ENCODE peak calls at places on chromosomes 5 and 9, in six cellular contexts. F is H9; V is NCI-H345; O is stimulated activated CD8-positive, alpha-beta memory T cell treated with anti-CD3 and anti-CD28 coated beads, Interleukin-2, amount 100 ng/mL, for 1 hour; L is islet precursor cell; D is AG10803. C is an unnamed sample.

GRCh38 chr5:133147815-133148634 is 96.2 kb downstream of the HSPA4 start:
- DNase-seq in D (no peak), V (no peak), L (peak; percentile 37), O (no peak), F (no peak), C (no peak)

GRCh38 chr5:148666353-148666752 is 12.0 kb upstream of the HTR4 start:
- DNase-seq in O (no peak), D (no peak), L (no peak), F (no peak), V (no peak), C (peak; percentile 10)

GRCh38 chr5:126098330-126099017 is 324.7 kb upstream of the GRAMD2B start:
- DNase-seq in V (no peak), L (no peak), D (peak; percentile 13), F (no peak), O (no peak), C (peak; percentile 86)

GRCh38 chr5:62112689-62113220 is 193.3 kb upstream of the KIF2A start:
- DNase-seq in D (peak; percentile 36), F (no peak), V (no peak), L (no peak), O (no peak), C (peak; percentile 55)

GRCh38 chr5:140340605-140341004 is 5.8 kb downstream of the HBEGF start:
- DNase-seq in V (no peak), F (no peak), O (no peak), L (no peak), D (no peak), C (no peak)

GRCh38 chr5:108858959-108859358 is 111.3 kb downstream of the FER start:
- DNase-seq in F (no peak), V (no peak), L (no peak), O (no peak), D (peak; percentile 18), C (peak; percentile 66)

GRCh38 chr9:37034938-37035471 is 937 bp upstream of the PAX5 start:
- DNase-seq in D (no peak), L (peak; percentile 61), F (peak; percentile 58), O (no peak), V (peak; percentile 41), C (no peak)

GRCh38 chr9:134968011-134968822 is 50.5 kb upstream of the FCN1 start:
- DNase-seq in F (no peak), D (no peak), V (no peak), L (no peak), O (no peak), C (no peak)

GRCh38 chr5:67409342-67409741 is 212.7 kb upstream of the CD180 start:
- DNase-seq in F (no peak), D (no peak), L (no peak), O (no peak), V (no peak), C (no peak)

GRCh38 chr5:143355710-143356109 is 47.8 kb downstream of the NR3C1 start:
- DNase-seq in O (peak; percentile 44), D (peak; percentile 92), F (no peak), V (peak; percentile 88), L (no peak), C (peak; percentile 95)

GRCh38 chr5:111158105-111158744 is 66.0 kb upstream of the CAMK4 start:
- DNase-seq in L (peak; percentile 79), F (peak; percentile 58), V (peak; percentile 77), D (peak; percentile 78), O (peak; percentile 57), C (peak; percentile 73)

GRCh38 chr5:39100851-39101396 is 26.7 kb upstream of the RICTOR start:
- DNase-seq in F (no peak), O (no peak), D (peak; percentile 97), L (peak; percentile 93), V (no peak), C (peak; percentile 96)

GRCh38 chr5:106481375-106481774 is 1189.4 kb downstream of the EFNA5 start:
- DNase-seq in L (no peak), D (no peak), O (no peak), V (no peak), F (no peak), C (no peak)

GRCh38 chr5:181211208-181211607 is 6.2 kb upstream of the TRIM7 start:
- DNase-seq in D (no peak), F (no peak), L (peak; percentile 53), O (no peak), V (no peak), C (no peak)

GRCh38 chr5:3217114-3217513 is 378.5 kb upstream of the IRX1 start:
- DNase-seq in L (peak; percentile 38), V (no peak), D (no peak), F (no peak), O (no peak), C (no peak)

GRCh38 chr5:132456553-132457361 is 33.8 kb downstream of the IRF1 start:
- DNase-seq in F (no peak), V (no peak), O (no peak), L (no peak), D (peak; percentile 85), C (peak; percentile 90)

GRCh38 chr5:75907651-75908050 is 175.5 kb upstream of the SV2C start:
- DNase-seq in D (no peak), O (no peak), F (no peak), V (no peak), L (no peak), C (no peak)

GRCh38 chr5:69493235-69493925 is 790 bp downstream of the OCLN start:
- DNase-seq in L (peak; percentile 74), F (peak; percentile 56), V (peak; percentile 50), D (peak; percentile 11), O (no peak), C (peak; percentile 63)

GRCh38 chr9:105757496-105758251 is 63.3 kb downstream of the TMEM38B start:
- DNase-seq in O (no peak), V (no peak), D (no peak), F (no peak), L (no peak), C (peak; percentile 2)

GRCh38 chr9:137198051-137198747 is 2.3 kb downstream of the TPRN start:
- DNase-seq in D (no peak), V (no peak), L (peak; percentile 79), O (no peak), F (no peak), C (peak; percentile 38)

GRCh38 chr9:26131891-26132290 is 453.6 kb upstream of the TUSC1 start:
- DNase-seq in F (no peak), D (peak; percentile 75), L (no peak), V (no peak), O (no peak), C (peak; percentile 46)

GRCh38 chr9:92245005-92245797 is 48.3 kb downstream of the IARS1 start:
- DNase-seq in L (no peak), D (peak; percentile 83), F (no peak), V (no peak), O (no peak), C (peak; percentile 88)

GRCh38 chr5:132473608-132474007 is 17.0 kb downstream of the IRF1 start:
- DNase-seq in O (no peak), L (no peak), V (no peak), F (no peak), D (no peak), C (no peak)

GRCh38 chr9:6113819-6114218 is 98.4 kb upstream of the RANBP6 start:
- DNase-seq in F (no peak), L (no peak), V (no peak), O (no peak), D (no peak), C (no peak)

GRCh38 chr9:6782981-6783380 is 25.2 kb downstream of the KDM4C start:
- DNase-seq in F (no peak), D (no peak), L (no peak), O (no peak), V (no peak), C (no peak)

GRCh38 chr5:7886849-7887460 is 18.0 kb downstream of the MTRR start:
- DNase-seq in L (no peak), O (no peak), V (peak; percentile 30), D (peak; percentile 66), F (no peak), C (peak; percentile 65)

GRCh38 chr9:92671323-92671722 is 1.4 kb upstream of the IPPK start:
- DNase-seq in F (no peak), V (peak; percentile 17), O (no peak), D (peak; percentile 76), L (peak; percentile 82), C (peak; percentile 93)

GRCh38 chr9:33737811-33738606 is 57.4 kb upstream of the PRSS3 start:
- DNase-seq in V (peak; percentile 51), L (peak; percentile 79), D (peak; percentile 55), O (no peak), F (peak; percentile 83), C (peak; percentile 82)

GRCh38 chr9:137757139-137757538 is 120.4 kb upstream of the CACNA1B start:
- DNase-seq in L (peak; percentile 50), O (no peak), F (no peak), D (no peak), V (no peak), C (no peak)

GRCh38 chr9:137311171-137311970 is 9.3 kb upstream of the NRARP start:
- DNase-seq in F (peak; percentile 65), V (no peak), O (no peak), D (no peak), L (peak; percentile 74), C (peak; percentile 53)

GRCh38 chr9:137381501-137382443 is 41.2 kb downstream of the EXD3 start:
- DNase-seq in O (no peak), V (no peak), F (peak; percentile 27), L (no peak), D (no peak), C (no peak)

GRCh38 chr5:53430618-53431252 is 49.7 kb upstream of the FST start:
- DNase-seq in V (no peak), D (peak; percentile 81), F (no peak), L (no peak), O (no peak), C (peak; percentile 80)

GRCh38 chr5:9423611-9424010 is 122.3 kb downstream of the SEMA5A start:
- DNase-seq in D (peak; percentile 55), F (no peak), L (no peak), O (no peak), V (no peak), C (peak; percentile 63)

GRCh38 chr5:135997936-135998335 is 30.9 kb upstream of the TGFBI start:
- DNase-seq in F (peak; percentile 55), D (no peak), L (no peak), V (no peak), O (no peak), C (no peak)

GRCh38 chr9:14030350-14030823 is 283.6 kb downstream of the NFIB start:
- DNase-seq in F (no peak), L (no peak), O (no peak), V (peak; percentile 20), D (peak; percentile 22), C (peak; percentile 52)

GRCh38 chr9:6055213-6055612 is 39.8 kb upstream of the RANBP6 start:
- DNase-seq in O (no peak), V (peak; percentile 70), D (peak; percentile 95), F (peak; percentile 38), L (peak; percentile 67), C (peak; percentile 91)